ENCODE peak calls at places on chromosome 9, in six cellular contexts. G is A549, J is ovary, A is colonic mucosa, C is coronary artery, W is AG04450. Y is an unnamed sample.

GRCh38 chr9:129177791-129178578 is at the start of gene IER5L:
- DNase-seq in G (peak; percentile 99), J (peak; percentile 98), A (peak; percentile 96), C (peak; percentile 97), W (peak; percentile 88), Y (peak; percentile 97)

GRCh38 chr9:13942695-13943094 is 371.2 kb downstream of the NFIB start:
- DNase-seq in G (peak; percentile 36), J (no peak), A (no peak), C (no peak), W (peak; percentile 79), Y (no peak)

GRCh38 chr9:101047848-101048402 is 19.4 kb downstream of the PLPPR1 start:
- DNase-seq in G (no peak), J (no peak), A (no peak), C (no peak), W (no peak), Y (no peak)

GRCh38 chr9:105694320-105694847 is at the start of gene TMEM38B:
- DNase-seq in G (peak; percentile 80), J (peak; percentile 85), A (peak; percentile 82), C (peak; percentile 83), W (no peak), Y (peak; percentile 90)

GRCh38 chr9:35756743-35757526 is 2.9 kb upstream of the MSMP start:
- DNase-seq in G (peak; percentile 64), J (peak; percentile 77), A (peak; percentile 78), C (no peak), W (no peak), Y (peak; percentile 69)

GRCh38 chr9:75181748-75182147 is 93.4 kb downstream of the OSTF1 start:
- DNase-seq in G (peak; percentile 8), J (no peak), A (no peak), C (no peak), W (no peak), Y (no peak)

GRCh38 chr9:136265561-136266355 is 20.1 kb upstream of the QSOX2 start:
- DNase-seq in G (no peak), J (no peak), A (no peak), C (no peak), W (no peak), Y (no peak)

GRCh38 chr9:131650254-131650653 is 89.6 kb downstream of the RAPGEF1 start:
- DNase-seq in G (no peak), J (no peak), A (no peak), C (no peak), W (no peak), Y (no peak)

GRCh38 chr9:79377315-79377855 is 194.4 kb upstream of the TLE4 start:
- DNase-seq in G (no peak), J (no peak), A (no peak), C (no peak), W (no peak), Y (no peak)

GRCh38 chr9:2934241-2934650 is 90.4 kb upstream of the PUM3 start:
- DNase-seq in G (no peak), J (no peak), A (no peak), C (no peak), W (no peak), Y (no peak)

GRCh38 chr9:129776938-129777768 is 24.3 kb upstream of the PTGES start:
- DNase-seq in G (peak; percentile 99), J (peak; percentile 87), A (peak; percentile 83), C (peak; percentile 97), W (peak; percentile 98), Y (no peak)

GRCh38 chr9:107158321-107158720 is 124.8 kb upstream of the RAD23B start:
- DNase-seq in G (peak; percentile 40), J (no peak), A (no peak), C (no peak), W (no peak), Y (peak; percentile 46)

GRCh38 chr9:26012797-26013594 is 334.8 kb upstream of the TUSC1 start:
- DNase-seq in G (no peak), J (no peak), A (no peak), C (no peak), W (no peak), Y (no peak)

GRCh38 chr9:133585481-133586367 is 23.5 kb downstream of the FAM163B start:
- DNase-seq in G (no peak), J (no peak), A (no peak), C (no peak), W (no peak), Y (no peak)

GRCh38 chr9:135500525-135501260 is at the start of gene MRPS2:
- DNase-seq in G (peak; percentile 86), J (peak; percentile 86), A (peak; percentile 87), C (peak; percentile 89), W (peak; percentile 44), Y (peak; percentile 89)

GRCh38 chr9:2758162-2758950 is 41.0 kb downstream of the KCNV2 start:
- DNase-seq in G (no peak), J (no peak), A (no peak), C (no peak), W (no peak), Y (no peak)

GRCh38 chr9:13146838-13147237 is 132.7 kb downstream of the MPDZ start:
- DNase-seq in G (no peak), J (no peak), A (no peak), C (no peak), W (no peak), Y (no peak)

GRCh38 chr9:95769909-95770433 is 105.5 kb upstream of the ERCC6L2 start:
- DNase-seq in G (no peak), J (no peak), A (no peak), C (no peak), W (no peak), Y (no peak)

GRCh38 chr9:98760231-98760630 is 36.1 kb downstream of the ANKS6 start:
- DNase-seq in G (no peak), J (no peak), A (no peak), C (no peak), W (no peak), Y (no peak)

GRCh38 chr9:114370985-114371335 is 16.8 kb downstream of the AKNA start:
- DNase-seq in G (no peak), J (no peak), A (no peak), C (no peak), W (no peak), Y (no peak)

GRCh38 chr9:114386361-114386885 is 1.4 kb downstream of the AKNA start:
- DNase-seq in G (no peak), J (peak; percentile 36), A (no peak), C (no peak), W (no peak), Y (no peak)

GRCh38 chr9:35960029-35960655 is 2.2 kb upstream of the OR2S2 start:
- DNase-seq in G (no peak), J (no peak), A (peak; percentile 75), C (no peak), W (peak; percentile 78), Y (no peak)

GRCh38 chr9:99109522-99109921 is 4.6 kb downstream of the TGFBR1 start:
- DNase-seq in G (no peak), J (no peak), A (no peak), C (no peak), W (no peak), Y (no peak)

GRCh38 chr9:100366121-100366520 is 13.4 kb upstream of the TEX10 start:
- DNase-seq in G (no peak), J (no peak), A (no peak), C (no peak), W (no peak), Y (no peak)

GRCh38 chr9:126989847-126990821 is 75.6 kb downstream of the RALGPS1 start:
- DNase-seq in G (no peak), J (peak; percentile 75), A (no peak), C (peak; percentile 80), W (no peak), Y (no peak)
- TF ChIP-seq CTCF in G (no peak), J (no peak), A (no peak), C (no peak), W (no peak), Y (no peak)

GRCh38 chr9:15572200-15572599 is 19.4 kb downstream of the CCDC171 start:
- DNase-seq in G (no peak), J (no peak), A (no peak), C (no peak), W (peak; percentile 11), Y (no peak)
- TF ChIP-seq CTCF in G (no peak), J (no peak), A (no peak), C (no peak), W (no peak), Y (no peak)

GRCh38 chr9:124839612-124840299 is 13.5 kb upstream of the WDR38 start:
- DNase-seq in G (peak; percentile 55), J (no peak), A (no peak), C (no peak), W (no peak), Y (peak; percentile 42)
- TF ChIP-seq CTCF in G (peak; percentile 11), J (peak; percentile 33), A (peak; percentile 34), C (no peak), W (peak; percentile 67), Y (peak; percentile 57)

GRCh38 chr9:124038790-124039633 is 27.4 kb downstream of the LHX2 start:
- DNase-seq in G (peak; percentile 34), J (no peak), A (no peak), C (no peak), W (no peak), Y (no peak)

GRCh38 chr9:124040186-124040920 is 28.8 kb downstream of the LHX2 start:
- DNase-seq in G (no peak), J (no peak), A (no peak), C (no peak), W (no peak), Y (no peak)

GRCh38 chr9:124038239-124038638 is 26.7 kb downstream of the LHX2 start:
- DNase-seq in G (no peak), J (no peak), A (no peak), C (no peak), W (no peak), Y (no peak)

GRCh38 chr9:124036578-124036977 is 25.0 kb downstream of the LHX2 start:
- DNase-seq in G (no peak), J (no peak), A (no peak), C (no peak), W (no peak), Y (no peak)

GRCh38 chr9:124037790-124038189 is 26.2 kb downstream of the LHX2 start:
- DNase-seq in G (no peak), J (no peak), A (no peak), C (no peak), W (no peak), Y (peak; percentile 20)
- TF ChIP-seq CTCF in G (no peak), J (no peak), A (no peak), C (no peak), W (no peak), Y (no peak)

GRCh38 chr9:32550609-32551490 is 1.3 kb upstream of the SMIM27 start:
- DNase-seq in G (peak; percentile 97), J (peak; percentile 97), A (peak; percentile 94), C (peak; percentile 96), W (peak; percentile 86), Y (peak; percentile 97)
- TF ChIP-seq CTCF in G (no peak), J (no peak), A (no peak), C (no peak), W (peak; percentile 10), Y (no peak)

DNA sequence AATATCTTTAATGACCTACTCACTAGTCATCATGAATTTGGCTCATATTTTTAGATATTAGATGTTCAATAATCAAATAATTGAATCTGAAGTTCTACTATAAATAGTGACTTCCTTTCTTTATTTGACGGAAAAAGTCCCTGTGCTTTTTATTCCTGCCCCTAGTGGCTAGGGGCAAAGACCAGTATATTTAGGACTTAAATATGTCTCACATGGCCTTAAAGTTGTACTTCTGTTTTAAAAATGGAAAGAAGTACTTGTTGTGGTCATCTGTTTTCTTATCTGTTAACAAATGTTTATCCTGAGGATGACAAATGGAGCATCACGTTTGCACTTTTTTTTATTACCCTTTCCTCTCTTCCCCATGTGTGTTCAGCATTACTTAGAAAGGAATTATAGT is 89.2 kb upstream of the GRHPR start:
- DNase-seq in G (no peak), J (no peak), A (no peak), C (no peak), W (no peak), Y (no peak)
- TF ChIP-seq CTCF in G (no peak), J (no peak), A (no peak), C (no peak), W (peak; percentile 11), Y (no peak)